ENCODE peak calls at places on chromosome 15, in five cellular contexts. One of them, this sample, is unnamed.

GRCh38 chr15:60589728-60590127 is 110.8 kb upstream of the ICE2 start:
- DNase-seq in hepatocyte: no peak
- DNase-seq in omental fat pad: no peak
- DNase-seq in fibroblast of lung: no peak
- DNase-seq in RWPE1: no peak
- DNase-seq in this sample: no peak

GRCh38 chr15:65394280-65394789 is 16.5 kb upstream of the IGDCC3 start:
- DNase-seq in hepatocyte: no peak
- DNase-seq in omental fat pad: no peak
- DNase-seq in fibroblast of lung: no peak
- DNase-seq in RWPE1: no peak
- DNase-seq in this sample: no peak

GRCh38 chr15:85024509-85025336 is 43.1 kb downstream of the PDE8A start:
- DNase-seq in hepatocyte: no peak
- DNase-seq in omental fat pad: no peak
- DNase-seq in fibroblast of lung: peak; percentile 42
- DNase-seq in RWPE1: peak; percentile 85
- DNase-seq in this sample: peak; percentile 43

GRCh38 chr15:91948001-91948608 is 94.6 kb downstream of the SLCO3A1 start:
- DNase-seq in hepatocyte: no peak
- DNase-seq in omental fat pad: no peak
- DNase-seq in fibroblast of lung: peak; percentile 16
- DNase-seq in RWPE1: peak; percentile 90
- DNase-seq in this sample: peak; percentile 68

GRCh38 chr15:40002295-40002694 is 36.7 kb downstream of the SRP14 start:
- DNase-seq in hepatocyte: peak; percentile 77
- DNase-seq in omental fat pad: no peak
- DNase-seq in fibroblast of lung: peak; percentile 16
- DNase-seq in RWPE1: peak; percentile 54
- DNase-seq in this sample: peak; percentile 20

GRCh38 chr15:84909782-84910181 is 25.3 kb downstream of the SLC28A1 start:
- DNase-seq in hepatocyte: no peak
- DNase-seq in omental fat pad: no peak
- DNase-seq in fibroblast of lung: no peak
- DNase-seq in RWPE1: no peak
- DNase-seq in this sample: no peak

GRCh38 chr15:42133892-42134502 is 22.4 kb downstream of the PLA2G4F start:
- DNase-seq in hepatocyte: peak; percentile 42
- DNase-seq in omental fat pad: no peak
- DNase-seq in fibroblast of lung: peak; percentile 12
- DNase-seq in RWPE1: peak; percentile 64
- DNase-seq in this sample: peak; percentile 76

GRCh38 chr15:99435138-99435695 is 130.6 kb upstream of the MEF2A start:
- DNase-seq in hepatocyte: peak; percentile 36
- DNase-seq in omental fat pad: peak; percentile 21
- DNase-seq in fibroblast of lung: no peak
- DNase-seq in RWPE1: peak; percentile 49
- DNase-seq in this sample: peak; percentile 82

GRCh38 chr15:40523611-40524010 is 41.2 kb downstream of the CCDC32 start:
- DNase-seq in hepatocyte: no peak
- DNase-seq in omental fat pad: no peak
- DNase-seq in fibroblast of lung: no peak
- DNase-seq in RWPE1: no peak
- DNase-seq in this sample: no peak

GRCh38 chr15:88920186-88920891 is 7.2 kb upstream of the MFGE8 start:
- DNase-seq in hepatocyte: no peak
- DNase-seq in omental fat pad: no peak
- DNase-seq in fibroblast of lung: peak; percentile 74
- DNase-seq in RWPE1: no peak
- DNase-seq in this sample: no peak

GRCh38 chr15:48871536-48871935 is 6.4 kb upstream of the EID1 start:
- DNase-seq in hepatocyte: no peak
- DNase-seq in omental fat pad: no peak
- DNase-seq in fibroblast of lung: no peak
- DNase-seq in RWPE1: no peak
- DNase-seq in this sample: no peak

GRCh38 chr15:93366387-93367100 is 277.5 kb upstream of the RGMA start:
- DNase-seq in hepatocyte: no peak
- DNase-seq in omental fat pad: no peak
- DNase-seq in fibroblast of lung: no peak
- DNase-seq in RWPE1: no peak
- DNase-seq in this sample: no peak

DNA sequence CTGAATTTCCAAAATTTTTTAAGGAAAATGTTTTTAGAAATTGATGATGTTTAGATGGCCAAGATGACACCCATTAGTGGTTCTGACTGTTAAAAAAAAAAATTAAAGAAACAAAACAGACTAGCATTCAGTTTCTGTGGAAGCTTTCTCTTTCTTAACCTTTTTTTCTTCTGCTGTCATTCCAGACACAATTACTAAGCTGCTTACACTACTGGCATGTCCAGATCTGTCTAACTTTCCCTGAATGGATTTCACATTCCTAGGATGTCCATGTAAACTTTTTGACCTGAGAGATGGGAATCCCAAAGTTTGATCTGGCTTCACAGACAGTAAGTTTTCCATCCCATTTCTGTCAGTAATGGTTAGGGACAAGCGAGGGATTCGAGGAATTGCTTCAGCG is 10.3 kb upstream of the MTMR10 start:
- DNase-seq in hepatocyte: no peak
- DNase-seq in omental fat pad: no peak
- DNase-seq in fibroblast of lung: no peak
- DNase-seq in RWPE1: peak; percentile 71
- DNase-seq in this sample: no peak
- TF ChIP-seq CTCF in hepatocyte: no peak
- TF ChIP-seq CTCF in omental fat pad: no peak
- TF ChIP-seq CTCF in fibroblast of lung: no peak
- TF ChIP-seq CTCF in RWPE1: no peak
- TF ChIP-seq CTCF in this sample: no peak

DNA sequence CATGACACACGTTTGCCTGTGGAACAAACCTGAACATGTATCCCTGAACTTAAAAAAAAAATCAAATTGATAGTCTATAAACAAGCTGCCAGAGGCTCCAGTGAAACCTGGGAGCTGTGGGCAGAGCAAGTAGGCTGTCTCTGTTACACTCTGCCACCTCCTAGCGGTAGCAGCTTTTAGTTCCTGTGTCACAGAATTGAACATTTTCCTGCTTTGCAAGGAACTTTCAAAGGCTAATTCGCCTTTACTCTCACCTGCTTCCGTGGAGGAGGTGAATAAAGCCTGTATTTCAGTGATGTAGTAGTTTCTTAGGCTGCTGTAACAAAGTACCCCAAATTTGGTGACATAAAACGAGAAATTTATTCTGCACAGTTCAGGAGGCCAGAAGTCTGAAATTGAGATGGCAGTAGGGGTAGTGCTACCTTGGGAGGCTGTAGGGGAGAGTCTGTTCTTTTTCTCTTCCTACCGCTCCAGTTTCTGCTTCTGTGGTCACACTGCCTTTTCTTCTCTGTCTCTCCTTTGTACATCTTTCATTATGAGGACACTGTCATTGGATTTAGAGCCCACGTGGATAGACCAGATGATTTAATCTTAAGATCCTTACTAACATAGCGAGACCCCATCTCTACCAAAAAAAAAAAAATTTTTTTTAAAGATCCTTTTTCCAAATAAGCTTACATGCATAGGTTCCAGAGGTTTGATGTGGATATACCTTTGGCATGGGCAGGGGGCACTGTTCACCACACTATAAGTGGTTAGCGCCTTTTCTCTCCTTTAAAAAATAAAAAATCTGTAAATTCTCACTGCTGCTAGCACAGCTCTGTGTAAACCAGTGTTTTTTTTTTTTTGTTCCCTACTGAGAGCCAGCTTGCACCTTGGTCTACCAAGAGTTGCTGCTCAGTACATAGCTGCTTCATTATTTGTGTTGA is 25.3 kb downstream of the FBXO22 start:
- DNase-seq in hepatocyte: peak; percentile 58
- DNase-seq in omental fat pad: no peak
- DNase-seq in fibroblast of lung: peak; percentile 39
- DNase-seq in RWPE1: no peak
- DNase-seq in this sample: no peak
- TF ChIP-seq CTCF in hepatocyte: peak; percentile 48
- TF ChIP-seq CTCF in omental fat pad: no peak
- TF ChIP-seq CTCF in fibroblast of lung: peak; percentile 29
- TF ChIP-seq CTCF in RWPE1: no peak
- TF ChIP-seq CTCF in this sample: no peak

GRCh38 chr15:66498501-66499386 is 1.2 kb upstream of the SNAPC5 start:
- DNase-seq in hepatocyte: peak; percentile 24
- DNase-seq in omental fat pad: no peak
- DNase-seq in fibroblast of lung: peak; percentile 70
- DNase-seq in RWPE1: no peak
- DNase-seq in this sample: no peak
- TF ChIP-seq CTCF in hepatocyte: peak; percentile 50
- TF ChIP-seq CTCF in omental fat pad: no peak
- TF ChIP-seq CTCF in fibroblast of lung: peak; percentile 24
- TF ChIP-seq CTCF in RWPE1: peak; percentile 44
- TF ChIP-seq CTCF in this sample: no peak

GRCh38 chr15:80058851-80059785 is at the start of gene ZFAND6:
- DNase-seq in hepatocyte: peak; percentile 98
- DNase-seq in omental fat pad: peak; percentile 78
- DNase-seq in fibroblast of lung: peak; percentile 90
- DNase-seq in RWPE1: peak; percentile 96
- DNase-seq in this sample: peak; percentile 98
- TF ChIP-seq CTCF in hepatocyte: no peak
- TF ChIP-seq CTCF in omental fat pad: no peak
- TF ChIP-seq CTCF in fibroblast of lung: no peak
- TF ChIP-seq CTCF in RWPE1: no peak
- TF ChIP-seq CTCF in this sample: no peak

DNA sequence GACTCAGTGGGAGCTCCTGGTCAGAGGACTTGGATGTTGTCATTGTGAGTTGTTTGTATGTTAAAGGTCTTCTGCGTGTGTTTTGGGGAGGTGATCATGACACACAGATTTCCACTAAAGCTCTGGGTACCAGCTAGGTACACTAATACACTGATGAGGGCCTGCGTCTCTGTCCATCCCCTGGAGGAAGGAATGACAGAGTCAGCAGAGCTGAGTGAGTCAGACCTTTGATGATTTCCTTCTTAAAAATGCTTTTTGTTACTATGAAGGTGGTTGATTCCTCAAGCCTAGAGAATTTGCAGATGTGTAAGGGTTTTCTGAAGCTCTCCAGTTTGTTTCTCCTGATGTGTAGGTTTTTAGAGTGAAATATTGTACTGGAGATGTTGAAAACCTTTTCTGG is 424.1 kb upstream of the TPM1 start:
- DNase-seq in hepatocyte: peak; percentile 41
- DNase-seq in omental fat pad: no peak
- DNase-seq in fibroblast of lung: peak; percentile 61
- DNase-seq in RWPE1: peak; percentile 76
- DNase-seq in this sample: no peak
- TF ChIP-seq CTCF in hepatocyte: peak; percentile 16
- TF ChIP-seq CTCF in omental fat pad: no peak
- TF ChIP-seq CTCF in fibroblast of lung: peak; percentile 52
- TF ChIP-seq CTCF in RWPE1: no peak
- TF ChIP-seq CTCF in this sample: no peak

GRCh38 chr15:34812369-34812768 is 17.0 kb upstream of the ACTC1 start:
- DNase-seq in hepatocyte: no peak
- DNase-seq in omental fat pad: no peak
- DNase-seq in fibroblast of lung: peak; percentile 72
- DNase-seq in RWPE1: no peak
- DNase-seq in this sample: no peak

GRCh38 chr15:34815836-34816235 is 20.5 kb upstream of the ACTC1 start:
- DNase-seq in hepatocyte: no peak
- DNase-seq in omental fat pad: no peak
- DNase-seq in fibroblast of lung: no peak
- DNase-seq in RWPE1: no peak
- DNase-seq in this sample: no peak

GRCh38 chr15:34810455-34811146 is 15.3 kb upstream of the ACTC1 start:
- DNase-seq in hepatocyte: peak; percentile 47
- DNase-seq in omental fat pad: no peak
- DNase-seq in fibroblast of lung: peak; percentile 96
- DNase-seq in RWPE1: peak; percentile 70
- DNase-seq in this sample: no peak

GRCh38 chr15:34809186-34809585 is 13.8 kb upstream of the ACTC1 start:
- DNase-seq in hepatocyte: no peak
- DNase-seq in omental fat pad: no peak
- DNase-seq in fibroblast of lung: no peak
- DNase-seq in RWPE1: no peak
- DNase-seq in this sample: no peak

DNA sequence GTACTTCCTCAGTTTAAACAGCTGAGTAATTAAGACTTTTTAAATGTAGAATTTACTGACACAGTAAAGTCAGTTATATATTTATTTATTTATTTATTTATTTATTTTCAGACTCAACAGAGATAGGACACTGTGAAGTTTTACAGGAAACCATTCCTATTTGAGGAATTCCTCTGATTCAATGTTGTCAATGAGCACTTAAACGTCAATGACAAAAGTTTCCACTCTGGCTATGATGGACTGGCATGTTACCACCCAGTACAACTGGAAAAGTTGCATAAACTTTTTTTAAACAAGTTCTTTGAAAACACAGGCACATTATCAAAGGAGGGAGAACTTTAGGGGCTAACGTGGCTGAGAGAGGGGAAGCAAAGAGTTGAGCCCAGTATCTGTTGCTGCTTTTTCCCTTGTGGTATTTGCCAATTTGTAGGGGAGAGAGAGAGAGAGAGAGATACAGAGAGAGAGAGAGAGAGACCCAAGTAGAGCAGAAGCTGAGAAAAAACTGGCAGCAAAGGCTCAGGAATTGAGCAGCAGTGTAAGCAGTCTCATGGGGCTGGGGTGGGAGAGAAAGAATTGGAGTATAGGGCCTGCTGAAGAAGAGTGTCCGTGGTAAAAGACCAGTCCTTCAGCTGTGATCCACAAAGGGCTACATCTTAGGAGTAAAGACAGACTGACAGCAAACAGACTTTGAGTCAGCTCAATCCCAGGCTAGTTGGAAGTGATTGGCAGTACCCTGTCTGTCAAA is 18.3 kb upstream of the ACTC1 start:
- DNase-seq in hepatocyte: no peak
- DNase-seq in omental fat pad: no peak
- DNase-seq in fibroblast of lung: no peak
- DNase-seq in RWPE1: no peak
- DNase-seq in this sample: no peak
- TF ChIP-seq CTCF in hepatocyte: no peak
- TF ChIP-seq CTCF in omental fat pad: no peak
- TF ChIP-seq CTCF in fibroblast of lung: no peak
- TF ChIP-seq CTCF in RWPE1: no peak
- TF ChIP-seq CTCF in this sample: no peak

DNA sequence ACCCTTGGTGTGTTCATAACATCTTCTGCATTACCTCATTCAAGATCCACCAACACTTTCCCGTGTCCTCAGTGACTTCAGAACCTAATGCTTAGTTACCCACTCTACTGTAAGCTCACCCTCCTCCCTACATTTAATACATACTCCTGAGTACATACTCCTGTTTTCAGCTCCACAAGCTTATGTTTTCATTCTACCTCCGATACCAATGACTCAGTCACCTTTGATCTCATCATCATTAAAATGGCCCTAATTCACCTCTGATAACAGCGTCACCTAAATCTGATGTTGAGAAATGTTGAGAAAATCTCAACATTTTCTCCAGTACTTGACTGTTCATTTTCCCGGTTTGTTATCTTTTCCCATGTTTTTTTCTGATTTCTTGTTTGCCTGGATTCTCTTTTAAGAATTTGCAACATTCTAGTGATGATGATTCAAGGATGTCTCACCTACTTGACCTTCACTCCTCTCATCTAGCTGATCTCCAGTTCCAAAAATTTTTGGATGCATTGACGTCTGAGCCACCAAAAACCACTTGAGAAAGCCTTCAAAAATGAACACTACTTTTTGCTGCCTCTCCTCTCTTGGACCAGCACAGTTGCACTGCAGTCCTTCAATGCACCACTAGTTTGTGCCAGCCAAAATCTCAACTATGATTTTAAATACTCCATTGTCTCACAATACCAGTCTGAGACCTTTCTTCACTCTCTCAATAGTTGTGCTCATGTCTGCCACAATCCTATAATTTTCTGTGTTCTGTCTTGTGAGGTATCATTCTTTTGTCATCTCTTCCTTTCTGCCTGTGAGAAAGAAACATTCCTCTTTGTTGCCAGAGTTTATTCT is 220.7 kb upstream of the SEMA6D start:
- DNase-seq in hepatocyte: no peak
- DNase-seq in omental fat pad: no peak
- DNase-seq in fibroblast of lung: no peak
- DNase-seq in RWPE1: no peak
- DNase-seq in this sample: no peak
- TF ChIP-seq CTCF in hepatocyte: peak; percentile 4
- TF ChIP-seq CTCF in omental fat pad: no peak
- TF ChIP-seq CTCF in fibroblast of lung: peak; percentile 8
- TF ChIP-seq CTCF in RWPE1: no peak
- TF ChIP-seq CTCF in this sample: no peak

This sample was measured in Calu3.